ENCODE peak calls at places on chromosome 2, in seven cellular contexts. A, F, N, X, T, P and B are unnamed samples.

GRCh38 chr2:47221039-47221438 is 65.9 kb upstream of the STPG4 start:
- DNase-seq in A (peak; percentile 24), F (no peak), N (no peak), X (no peak), T (peak; percentile 45), P (no peak), B (no peak)

GRCh38 chr2:224946911-224947310 is 95.4 kb downstream of the DOCK10 start:
- DNase-seq in A (no peak), F (no peak), N (no peak), X (no peak), T (no peak), P (no peak), B (no peak)

GRCh38 chr2:146246017-146246733 is 1598.7 kb upstream of the ACVR2A start:
- DNase-seq in A (no peak), F (no peak), N (no peak), X (no peak), T (no peak), P (no peak), B (no peak)

GRCh38 chr2:133148187-133148586 is 420.1 kb downstream of the NCKAP5 start:
- DNase-seq in A (no peak), F (no peak), N (no peak), X (no peak), T (no peak), P (no peak), B (no peak)

GRCh38 chr2:54897420-54898310 is 152.6 kb downstream of the RTN4 start:
- DNase-seq in A (no peak), F (no peak), N (no peak), X (peak; percentile 5), T (no peak), P (peak; percentile 28), B (no peak)

GRCh38 chr2:168237741-168238140 is 9.7 kb downstream of the STK39 start:
- DNase-seq in A (no peak), F (no peak), N (no peak), X (no peak), T (peak; percentile 33), P (no peak), B (no peak)

GRCh38 chr2:17878222-17879136 is at the start of gene KCNS3:
- DNase-seq in A (no peak), F (no peak), N (peak; percentile 10), X (peak; percentile 16), T (peak; percentile 93), P (peak; percentile 52), B (peak; percentile 56)

GRCh38 chr2:95260028-95261023 is 13.9 kb upstream of the PROM2 start:
- DNase-seq in A (peak; percentile 53), F (no peak), N (no peak), X (peak; percentile 25), T (no peak), P (peak; percentile 81), B (no peak)

GRCh38 chr2:128307595-128307994 is 11.1 kb downstream of the HS6ST1 start:
- DNase-seq in A (no peak), F (no peak), N (no peak), X (no peak), T (no peak), P (no peak), B (no peak)